ENCODE peak calls at places on chromosome 13, in nine cellular contexts. M, F, P, U, A, K, D, G and Y are unnamed samples.
A peak's percentile ranks its signal among the peaks of the same experiment; 100 is the strongest.

GRCh38 chr13:91955546-91956355 is 557.3 kb downstream of the GPC5 start:
- DNase-seq in P (no peak), D (no peak), M (no peak), K (no peak), A (no peak), U (no peak), G (no peak), F (no peak), Y (no peak)

GRCh38 chr13:31515427-31515826 is 223.9 kb upstream of the RXFP2 start:
- DNase-seq in K (no peak), G (no peak), P (no peak), D (no peak), M (no peak), A (no peak), F (no peak), U (no peak), Y (no peak)

GRCh38 chr13:50244913-50245574 is 229.8 kb downstream of the KCNRG start:
- DNase-seq in P (peak; percentile 88), M (peak; percentile 60), F (no peak), K (no peak), G (no peak), D (peak; percentile 91), U (peak; percentile 32), A (no peak), Y (peak; percentile 32)

GRCh38 chr13:95304446-95304845 is 3.2 kb upstream of the ABCC4 start:
- DNase-seq in P (no peak), K (no peak), A (no peak), D (no peak), F (no peak), M (no peak), G (no peak), U (no peak), Y (no peak)

GRCh38 chr13:101523732-101524131 is 71.3 kb downstream of the ITGBL1 start:
- DNase-seq in D (peak; percentile 78), G (no peak), U (no peak), M (peak; percentile 39), P (peak; percentile 84), F (no peak), K (no peak), A (no peak), Y (no peak)

GRCh38 chr13:95641291-95641811 is 3.2 kb downstream of the DZIP1 start:
- DNase-seq in A (no peak), G (no peak), D (peak; percentile 28), P (peak; percentile 27), F (peak; percentile 26), U (no peak), K (no peak), M (peak; percentile 18), Y (no peak)

GRCh38 chr13:80030491-80030890 is 310.4 kb downstream of the SPRY2 start:
- DNase-seq in F (no peak), U (peak; percentile 59), M (peak; percentile 44), D (no peak), G (no peak), A (no peak), K (no peak), P (no peak), Y (no peak)

GRCh38 chr13:57630661-57631606 is 610 bp upstream of the PCDH17 start:
- DNase-seq in M (no peak), P (no peak), D (peak; percentile 79), G (no peak), K (no peak), U (no peak), F (no peak), A (peak; percentile 51), Y (no peak)

GRCh38 chr13:101026736-101027398 is 352.3 kb upstream of the TMTC4 start:
- DNase-seq in F (no peak), K (no peak), P (no peak), D (no peak), G (no peak), U (no peak), M (no peak), A (no peak), Y (peak; percentile 2)

GRCh38 chr13:41985788-41986508 is 25.0 kb upstream of the VWA8 start:
- DNase-seq in A (peak; percentile 31), G (no peak), D (no peak), K (peak; percentile 28), P (peak; percentile 35), F (no peak), U (no peak), M (no peak), Y (peak; percentile 27)

GRCh38 chr13:49443327-49443688 is 556 bp downstream of the CAB39L start:
- DNase-seq in K (no peak), F (no peak), A (peak; percentile 42), G (no peak), D (peak; percentile 17), U (no peak), P (peak; percentile 35), M (peak; percentile 44), Y (no peak)

GRCh38 chr13:35675651-35676050 is 199.2 kb upstream of the MAB21L1 start:
- DNase-seq in M (no peak), P (no peak), D (no peak), K (no peak), U (no peak), A (no peak), F (no peak), G (no peak), Y (no peak)

GRCh38 chr13:51997641-51998330 is 13.5 kb downstream of the ATP7B start:
- DNase-seq in P (no peak), U (no peak), G (no peak), F (no peak), A (no peak), K (no peak), M (no peak), D (no peak), Y (peak; percentile 61)

GRCh38 chr13:21297452-21297851 is 121.0 kb downstream of the MRPL57 start:
- DNase-seq in U (no peak), A (no peak), K (no peak), G (no peak), P (no peak), F (no peak), D (no peak), M (peak; percentile 8), Y (no peak)

GRCh38 chr13:26787961-26788360 is 27.4 kb upstream of the GPR12 start:
- DNase-seq in P (no peak), G (no peak), U (no peak), D (no peak), F (no peak), K (no peak), M (no peak), A (no peak), Y (no peak)

DNA sequence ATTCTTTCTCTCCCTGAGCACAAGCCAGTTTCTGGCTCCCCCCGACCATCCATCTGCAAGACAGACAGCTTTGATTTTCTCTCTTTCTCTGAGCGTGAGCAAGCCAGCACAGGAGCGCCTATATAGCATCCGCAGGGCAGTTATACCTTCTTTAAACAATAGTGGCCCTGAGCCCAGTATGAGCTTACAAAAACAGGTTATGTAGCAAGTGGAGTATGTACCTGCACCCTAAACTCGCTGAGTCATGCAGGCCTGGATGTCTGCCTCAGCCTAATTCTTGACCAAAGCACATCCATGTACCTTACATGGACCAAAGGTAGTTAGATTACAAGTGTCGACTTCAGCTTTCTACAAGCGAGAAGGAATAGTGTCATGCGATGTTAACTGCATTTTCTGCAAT is 61.7 kb downstream of the RAP2A start:
- DNase-seq in K (no peak), A (no peak), P (no peak), F (no peak), M (no peak), D (no peak), G (no peak), U (no peak), Y (no peak)
- H3K4me3 ChIP-seq in K (no peak overlapping the region), A (no peak overlapping the region), P (no peak overlapping the region), F (no peak overlapping the region), M (no peak overlapping the region), D (no peak overlapping the region), G (no peak overlapping the region), U (no peak overlapping the region), Y (no peak overlapping the region)

GRCh38 chr13:77571956-77572355 is 36.5 kb downstream of the SCEL start:
- DNase-seq in P (no peak), G (no peak), A (no peak), U (no peak), K (no peak), D (no peak), F (no peak), M (no peak), Y (no peak)

GRCh38 chr13:77579971-77580370 is 44.5 kb downstream of the SCEL start:
- DNase-seq in G (no peak), K (no peak), D (no peak), F (no peak), U (no peak), A (no peak), P (no peak), M (no peak), Y (no peak)

DNA sequence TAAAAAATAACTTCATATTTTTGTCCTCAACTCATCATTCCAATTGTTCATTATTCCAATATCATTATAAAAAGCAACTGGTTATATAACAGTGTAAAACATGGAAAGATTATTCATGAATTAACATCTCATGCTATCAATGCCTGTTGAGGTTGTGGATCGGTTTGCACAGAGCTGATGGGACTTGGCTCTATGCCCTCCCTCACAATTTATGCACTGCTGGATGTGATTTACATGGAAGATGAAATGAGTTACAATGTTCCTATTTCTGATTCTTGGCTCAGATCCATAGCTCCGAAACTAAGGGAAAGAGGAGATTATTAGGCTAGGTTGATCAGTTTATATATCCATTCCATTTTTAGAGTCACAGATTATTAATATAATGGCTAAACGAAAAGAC is 38.6 kb downstream of the SCEL start:
- DNase-seq in D (no peak), K (no peak), P (no peak), U (no peak), M (no peak), A (no peak), G (no peak), F (no peak), Y (no peak)
- TF ChIP-seq CTCF in D (no peak), K (no peak), P (no peak), U (no peak), M (no peak), A (no peak), G (no peak), F (no peak), Y (no peak)

DNA sequence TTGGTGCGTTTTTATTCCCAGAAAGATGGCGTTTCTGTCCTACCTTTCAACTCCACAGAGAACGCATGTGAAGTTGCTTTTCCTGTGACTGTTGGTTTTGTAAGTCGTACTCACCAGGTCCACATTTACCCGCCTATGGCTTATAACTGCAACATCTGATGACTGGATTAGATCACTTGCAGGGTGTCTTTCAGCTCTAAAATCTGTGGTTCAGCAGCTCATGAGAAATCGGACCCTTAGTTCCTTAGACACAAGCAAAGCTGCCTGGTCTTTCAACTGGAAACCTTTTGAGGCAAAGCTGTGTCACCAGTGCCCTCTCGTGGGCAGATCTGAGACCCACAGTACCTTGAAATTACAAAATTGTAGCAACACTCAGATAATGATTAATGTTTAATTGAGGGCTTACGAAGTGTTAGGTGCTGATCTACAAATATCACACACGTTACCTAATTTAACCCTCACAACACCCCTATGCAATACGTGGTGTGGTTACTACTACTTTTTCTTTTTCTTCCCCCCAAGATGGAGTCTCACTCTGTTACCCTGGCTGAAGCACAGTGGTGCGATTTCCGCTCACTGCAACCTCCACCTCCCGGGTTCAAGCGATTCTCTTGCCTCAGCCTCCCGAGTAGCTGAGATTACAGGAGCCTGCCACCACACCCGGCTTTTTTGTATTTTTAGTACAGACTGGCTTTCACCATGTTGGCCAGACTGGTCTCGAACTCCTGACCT is 65.4 kb downstream of the RUBCNL start:
- DNase-seq in F (no peak), D (peak; percentile 28), P (peak; percentile 44), G (peak; percentile 61), M (peak; percentile 79), K (no peak), U (peak; percentile 27), A (peak; percentile 52), Y (no peak)
- H3K4me3 ChIP-seq in F (no peak overlapping the region), D (no peak overlapping the region), P (no peak overlapping the region), G (no peak overlapping the region), M (no peak overlapping the region), K (no peak overlapping the region), U (no peak overlapping the region), A (no peak overlapping the region), Y (no peak overlapping the region)

GRCh38 chr13:110010433-110011135 is 224.2 kb upstream of the IRS2 start:
- DNase-seq in U (no peak), F (no peak), A (no peak), M (peak; percentile 37), D (peak; percentile 82), G (no peak), K (no peak), P (peak; percentile 63), Y (no peak)
- TF ChIP-seq CTCF in U (no peak), F (no peak), A (no peak), M (no peak), D (no peak), G (no peak), K (no peak), P (no peak), Y (no peak)